ENCODE peak calls at places on chromosome 5, in seven cellular contexts. One of them, this sample, is unnamed.

GRCh38 chr5:78912796-78913195 is 72.3 kb downstream of the ARSB start:
- DNase-seq in B cell: no peak
- DNase-seq in A549: no peak
- DNase-seq in transverse colon: no peak
- DNase-seq in activated CD4-positive, CD25-positive, alpha-beta regulatory T cell: no peak
- DNase-seq in HepG2: no peak
- DNase-seq in T-helper 1 cell: no peak
- DNase-seq in this sample: no peak

GRCh38 chr5:2257326-2258244 is 374.9 kb upstream of the IRX4 start:
- DNase-seq in B cell: no peak
- DNase-seq in A549: no peak
- DNase-seq in transverse colon: no peak
- DNase-seq in activated CD4-positive, CD25-positive, alpha-beta regulatory T cell: no peak
- DNase-seq in HepG2: no peak
- DNase-seq in T-helper 1 cell: no peak
- DNase-seq in this sample: no peak

GRCh38 chr5:1445313-1445894 is at the start of gene SLC6A3:
- DNase-seq in B cell: peak
- DNase-seq in A549: no peak
- DNase-seq in transverse colon: peak
- DNase-seq in activated CD4-positive, CD25-positive, alpha-beta regulatory T cell: no peak
- DNase-seq in HepG2: no peak
- DNase-seq in T-helper 1 cell: no peak
- DNase-seq in this sample: no peak

GRCh38 chr5:150603052-150603451 is 37.4 kb upstream of the SYNPO start:
- DNase-seq in B cell: no peak
- DNase-seq in A549: no peak
- DNase-seq in transverse colon: no peak
- DNase-seq in activated CD4-positive, CD25-positive, alpha-beta regulatory T cell: no peak
- DNase-seq in HepG2: no peak
- DNase-seq in T-helper 1 cell: no peak
- DNase-seq in this sample: no peak

GRCh38 chr5:1174122-1174936 is 27.1 kb upstream of the SLC6A19 start:
- DNase-seq in B cell: peak
- DNase-seq in A549: peak
- DNase-seq in transverse colon: peak
- DNase-seq in activated CD4-positive, CD25-positive, alpha-beta regulatory T cell: no peak
- DNase-seq in HepG2: peak
- DNase-seq in T-helper 1 cell: no peak
- DNase-seq in this sample: peak

GRCh38 chr5:15501057-15501791 is 1.2 kb downstream of the FBXL7 start:
- DNase-seq in B cell: no peak
- DNase-seq in A549: peak
- DNase-seq in transverse colon: peak
- DNase-seq in activated CD4-positive, CD25-positive, alpha-beta regulatory T cell: no peak
- DNase-seq in HepG2: no peak
- DNase-seq in T-helper 1 cell: no peak
- DNase-seq in this sample: peak

GRCh38 chr5:167504276-167504675 is 787.2 kb upstream of the WWC1 start:
- DNase-seq in B cell: no peak
- DNase-seq in A549: no peak
- DNase-seq in transverse colon: no peak
- DNase-seq in activated CD4-positive, CD25-positive, alpha-beta regulatory T cell: no peak
- DNase-seq in HepG2: no peak
- DNase-seq in T-helper 1 cell: no peak
- DNase-seq in this sample: no peak

GRCh38 chr5:174601937-174602336 is 122.4 kb upstream of the MSX2 start:
- DNase-seq in B cell: no peak
- DNase-seq in A549: peak
- DNase-seq in transverse colon: no peak
- DNase-seq in activated CD4-positive, CD25-positive, alpha-beta regulatory T cell: no peak
- DNase-seq in HepG2: no peak
- DNase-seq in T-helper 1 cell: no peak
- DNase-seq in this sample: peak

GRCh38 chr5:53343187-53343586 is 137.2 kb upstream of the FST start:
- DNase-seq in B cell: no peak
- DNase-seq in A549: no peak
- DNase-seq in transverse colon: no peak
- DNase-seq in activated CD4-positive, CD25-positive, alpha-beta regulatory T cell: no peak
- DNase-seq in HepG2: no peak
- DNase-seq in T-helper 1 cell: no peak
- DNase-seq in this sample: no peak

GRCh38 chr5:58452566-58453258 is 7.2 kb downstream of the PLK2 start:
- DNase-seq in B cell: no peak
- DNase-seq in A549: peak
- DNase-seq in transverse colon: no peak
- DNase-seq in activated CD4-positive, CD25-positive, alpha-beta regulatory T cell: no peak
- DNase-seq in HepG2: no peak
- DNase-seq in T-helper 1 cell: no peak
- DNase-seq in this sample: peak

GRCh38 chr5:75034137-75034739 is 18.1 kb downstream of the GCNT4 start:
- DNase-seq in B cell: no peak
- DNase-seq in A549: no peak
- DNase-seq in transverse colon: peak
- DNase-seq in activated CD4-positive, CD25-positive, alpha-beta regulatory T cell: peak
- DNase-seq in HepG2: no peak
- DNase-seq in T-helper 1 cell: no peak
- DNase-seq in this sample: no peak

GRCh38 chr5:58410441-58410840 is 49.4 kb downstream of the PLK2 start:
- DNase-seq in B cell: no peak
- DNase-seq in A549: peak
- DNase-seq in transverse colon: no peak
- DNase-seq in activated CD4-positive, CD25-positive, alpha-beta regulatory T cell: no peak
- DNase-seq in HepG2: no peak
- DNase-seq in T-helper 1 cell: no peak
- DNase-seq in this sample: peak

GRCh38 chr5:172773481-172774469 is 2.8 kb upstream of the DUSP1 start:
- DNase-seq in B cell: no peak
- DNase-seq in A549: no peak
- DNase-seq in transverse colon: no peak
- DNase-seq in activated CD4-positive, CD25-positive, alpha-beta regulatory T cell: no peak
- DNase-seq in HepG2: no peak
- DNase-seq in T-helper 1 cell: no peak
- DNase-seq in this sample: no peak

GRCh38 chr5:80935811-80936385 is 24.3 kb upstream of the RASGRF2 start:
- DNase-seq in B cell: no peak
- DNase-seq in A549: no peak
- DNase-seq in transverse colon: no peak
- DNase-seq in activated CD4-positive, CD25-positive, alpha-beta regulatory T cell: no peak
- DNase-seq in HepG2: peak
- DNase-seq in T-helper 1 cell: no peak
- DNase-seq in this sample: no peak

GRCh38 chr5:92874790-92875189 is 706.2 kb downstream of the NR2F1-AS1 start:
- DNase-seq in B cell: no peak
- DNase-seq in A549: no peak
- DNase-seq in transverse colon: no peak
- DNase-seq in activated CD4-positive, CD25-positive, alpha-beta regulatory T cell: no peak
- DNase-seq in HepG2: no peak
- DNase-seq in T-helper 1 cell: no peak
- DNase-seq in this sample: no peak

GRCh38 chr5:168424506-168425298 is 61.6 kb upstream of the RARS1 start:
- DNase-seq in B cell: no peak
- DNase-seq in A549: peak
- DNase-seq in transverse colon: no peak
- DNase-seq in activated CD4-positive, CD25-positive, alpha-beta regulatory T cell: no peak
- DNase-seq in HepG2: no peak
- DNase-seq in T-helper 1 cell: no peak
- DNase-seq in this sample: no peak

GRCh38 chr5:150345716-150346115 is 11.8 kb upstream of the TCOF1 start:
- DNase-seq in B cell: no peak
- DNase-seq in A549: no peak
- DNase-seq in transverse colon: no peak
- DNase-seq in activated CD4-positive, CD25-positive, alpha-beta regulatory T cell: no peak
- DNase-seq in HepG2: no peak
- DNase-seq in T-helper 1 cell: no peak
- DNase-seq in this sample: no peak

GRCh38 chr5:139676951-139677367 is 28.8 kb downstream of the CXXC5 start:
- DNase-seq in B cell: no peak
- DNase-seq in A549: no peak
- DNase-seq in transverse colon: no peak
- DNase-seq in activated CD4-positive, CD25-positive, alpha-beta regulatory T cell: no peak
- DNase-seq in HepG2: no peak
- DNase-seq in T-helper 1 cell: no peak
- DNase-seq in this sample: no peak

GRCh38 chr5:149345892-149346222 is 558 bp downstream of the GRPEL2 start:
- DNase-seq in B cell: peak
- DNase-seq in A549: peak
- DNase-seq in transverse colon: no peak
- DNase-seq in activated CD4-positive, CD25-positive, alpha-beta regulatory T cell: no peak
- DNase-seq in HepG2: no peak
- DNase-seq in T-helper 1 cell: no peak
- DNase-seq in this sample: no peak

GRCh38 chr5:125559296-125559695 is 812.9 kb upstream of the ZNF608 start:
- DNase-seq in B cell: no peak
- DNase-seq in A549: peak
- DNase-seq in transverse colon: no peak
- DNase-seq in activated CD4-positive, CD25-positive, alpha-beta regulatory T cell: no peak
- DNase-seq in HepG2: no peak
- DNase-seq in T-helper 1 cell: no peak
- DNase-seq in this sample: peak

GRCh38 chr5:60700347-60700815 is 415 bp upstream of the DEPDC1B start:
- DNase-seq in B cell: no peak
- DNase-seq in A549: no peak
- DNase-seq in transverse colon: peak
- DNase-seq in activated CD4-positive, CD25-positive, alpha-beta regulatory T cell: no peak
- DNase-seq in HepG2: peak
- DNase-seq in T-helper 1 cell: no peak
- DNase-seq in this sample: no peak

GRCh38 chr5:137566118-137566541 is 67.0 kb upstream of the SPOCK1 start:
- DNase-seq in B cell: no peak
- DNase-seq in A549: no peak
- DNase-seq in transverse colon: no peak
- DNase-seq in activated CD4-positive, CD25-positive, alpha-beta regulatory T cell: no peak
- DNase-seq in HepG2: no peak
- DNase-seq in T-helper 1 cell: no peak
- DNase-seq in this sample: no peak

GRCh38 chr5:39270172-39270848 is 50.9 kb upstream of the FYB1 start:
- DNase-seq in B cell: peak
- DNase-seq in A549: no peak
- DNase-seq in transverse colon: no peak
- DNase-seq in activated CD4-positive, CD25-positive, alpha-beta regulatory T cell: no peak
- DNase-seq in HepG2: no peak
- DNase-seq in T-helper 1 cell: no peak
- DNase-seq in this sample: no peak